ENCODE peak calls at places on chromosome 12, in seven cellular contexts. K, E, W, U, Q, Y and N are unnamed samples.

GRCh38 chr12:62882696-62883095 is 52.3 kb downstream of the PPM1H start:
- DNase-seq in K (no peak), E (no peak), W (no peak), U (no peak), Q (no peak), Y (no peak), N (no peak)

GRCh38 chr12:62692884-62693283 is 226.3 kb downstream of the MON2 start:
- DNase-seq in K (no peak), E (no peak), W (no peak), U (no peak), Q (no peak), Y (no peak), N (no peak)

GRCh38 chr12:88242161-88242925 is 100.2 kb downstream of the TMTC3 start:
- DNase-seq in K (no peak), E (no peak), W (no peak), U (no peak), Q (no peak), Y (no peak), N (no peak)

GRCh38 chr12:89636054-89636775 is 72.4 kb downstream of the ATP2B1 start:
- DNase-seq in K (no peak), E (no peak), W (no peak), U (no peak), Q (no peak), Y (no peak), N (no peak)

GRCh38 chr12:64450711-64451486 is 1.0 kb upstream of the TBK1 start:
- DNase-seq in K (peak; percentile 86), E (no peak), W (no peak), U (peak; percentile 11), Q (no peak), Y (no peak), N (no peak)

GRCh38 chr12:106712768-106713167 is 61.7 kb upstream of the RIC8B start:
- DNase-seq in K (no peak), E (peak; percentile 40), W (no peak), U (no peak), Q (no peak), Y (no peak), N (no peak)

GRCh38 chr12:76117067-76117691 is 32.7 kb upstream of the NAP1L1 start:
- DNase-seq in K (no peak), E (no peak), W (no peak), U (no peak), Q (no peak), Y (no peak), N (no peak)

GRCh38 chr12:91347686-91348085 is 165.1 kb upstream of the DCN start:
- DNase-seq in K (no peak), E (no peak), W (no peak), U (no peak), Q (no peak), Y (no peak), N (no peak)

GRCh38 chr12:31366104-31366621 is 40.2 kb upstream of the SINHCAF start:
- DNase-seq in K (no peak), E (no peak), W (no peak), U (no peak), Q (no peak), Y (no peak), N (no peak)

GRCh38 chr12:116280590-116281290 is 3.2 kb upstream of the MED13L start:
- DNase-seq in K (no peak), E (no peak), W (no peak), U (no peak), Q (no peak), Y (no peak), N (no peak)

GRCh38 chr12:52871291-52871961 is 22.6 kb upstream of the KRT78 start:
- DNase-seq in K (no peak), E (peak; percentile 68), W (no peak), U (no peak), Q (no peak), Y (no peak), N (no peak)

GRCh38 chr12:30945443-30946164 is 19.1 kb downstream of the TSPAN11 start:
- DNase-seq in K (no peak), E (no peak), W (no peak), U (no peak), Q (no peak), Y (no peak), N (no peak)

GRCh38 chr12:91777268-91777997 is 368.2 kb downstream of the BTG1 start:
- DNase-seq in K (no peak), E (no peak), W (no peak), U (no peak), Q (no peak), Y (no peak), N (no peak)

GRCh38 chr12:124371366-124371765 is 76.5 kb downstream of the RFLNA start:
- DNase-seq in K (no peak), E (no peak), W (no peak), U (no peak), Q (no peak), Y (no peak), N (no peak)

GRCh38 chr12:104011265-104011664 is 38.7 kb downstream of the GLT8D2 start:
- DNase-seq in K (no peak), E (no peak), W (no peak), U (no peak), Q (no peak), Y (no peak), N (no peak)

GRCh38 chr12:110498984-110499706 is 2.8 kb downstream of the VPS29 start:
- DNase-seq in K (peak; percentile 52), E (no peak), W (no peak), U (no peak), Q (no peak), Y (no peak), N (no peak)

GRCh38 chr12:1728824-1729223 is 38.0 kb downstream of the ADIPOR2 start:
- DNase-seq in K (no peak), E (no peak), W (no peak), U (no peak), Q (no peak), Y (no peak), N (no peak)

GRCh38 chr12:15152864-15153263 is 68.4 kb downstream of the RERG start:
- DNase-seq in K (no peak), E (no peak), W (no peak), U (no peak), Q (no peak), Y (no peak), N (no peak)

GRCh38 chr12:91913124-91913523 is 232.5 kb downstream of the BTG1 start:
- DNase-seq in K (no peak), E (no peak), W (no peak), U (no peak), Q (no peak), Y (no peak), N (no peak)

GRCh38 chr12:11827096-11827841 is 177.8 kb downstream of the ETV6 start:
- DNase-seq in K (no peak), E (no peak), W (no peak), U (no peak), Q (no peak), Y (no peak), N (peak; percentile 42)

GRCh38 chr12:112664569-112664968 is 127.0 kb upstream of the RPH3A start:
- DNase-seq in K (no peak), E (no peak), W (no peak), U (no peak), Q (no peak), Y (peak; percentile 39), N (no peak)

GRCh38 chr12:28390716-28391452 is 200.6 kb downstream of the CCDC91 start:
- DNase-seq in K (no peak), E (no peak), W (no peak), U (no peak), Q (no peak), Y (no peak), N (no peak)

GRCh38 chr12:43291516-43291915 is 260.5 kb downstream of the ADAMTS20 start:
- DNase-seq in K (no peak), E (no peak), W (no peak), U (no peak), Q (no peak), Y (no peak), N (no peak)

GRCh38 chr12:109981311-109981710 is 14.9 kb downstream of the GIT2 start:
- DNase-seq in K (no peak), E (no peak), W (no peak), U (no peak), Q (peak; percentile 27), Y (no peak), N (no peak)